ENCODE peak calls at places on chromosomes 4 and X, in nine cellular contexts. D is cardiac muscle cell, O is GM13976, F is fibroblast of mammary gland, H is psoas muscle, P is nephron progenitor cell, W is AG10803, G is HFF-Myc, X is AG04450. I is an unnamed sample.

GRCh38 chrX:40380649-40381488 is 199.9 kb upstream of the ATP6AP2 start:
- DNase-seq in D (no peak), O (no peak), F (no peak), H (peak), P (no peak), W (no peak), G (no peak), X (no peak), I (no peak)

GRCh38 chr4:54746228-54746627 is 88.5 kb downstream of the KIT start:
- DNase-seq in D (no peak), O (no peak), F (no peak), H (no peak), P (no peak), W (peak), G (peak), X (no peak), I (no peak)

GRCh38 chr4:121784401-121784800 is 16.7 kb upstream of the EXOSC9 start:
- DNase-seq in D (no peak), O (no peak), F (no peak), H (no peak), P (no peak), W (peak), G (no peak), X (no peak), I (no peak)

GRCh38 chr4:149029056-149029651 is 586.9 kb upstream of the NR3C2 start:
- DNase-seq in D (no peak), O (no peak), F (peak), H (no peak), P (no peak), W (no peak), G (no peak), X (no peak), I (no peak)

GRCh38 chrX:71183341-71183740 is 38.7 kb downstream of the NLGN3 start:
- DNase-seq in D (peak), O (no peak), F (no peak), H (no peak), P (peak), W (no peak), G (no peak), X (no peak), I (no peak)

GRCh38 chr4:24857996-24858395 is 54.8 kb downstream of the CCDC149 start:
- DNase-seq in D (peak), O (no peak), F (peak), H (no peak), P (no peak), W (peak), G (peak), X (peak), I (no peak)

GRCh38 chr4:107115185-107115847 is 79.2 kb upstream of the DKK2 start:
- DNase-seq in D (peak), O (no peak), F (peak), H (no peak), P (no peak), W (peak), G (no peak), X (no peak), I (no peak)

GRCh38 chr4:67580577-67580976 is 22.1 kb downstream of the STAP1 start:
- DNase-seq in D (no peak), O (no peak), F (no peak), H (no peak), P (no peak), W (no peak), G (no peak), X (no peak), I (no peak)

GRCh38 chrX:40933132-40934078 is 151.8 kb upstream of the USP9X start:
- DNase-seq in D (peak), O (peak), F (peak), H (no peak), P (no peak), W (peak), G (no peak), X (no peak), I (no peak)

GRCh38 chrX:11352296-11352741 is 59.1 kb downstream of the AMELX start:
- DNase-seq in D (peak), O (no peak), F (peak), H (no peak), P (no peak), W (no peak), G (no peak), X (no peak), I (no peak)

GRCh38 chr4:7811536-7812190 is 128.0 kb downstream of the AFAP1 start:
- DNase-seq in D (peak), O (no peak), F (no peak), H (peak), P (no peak), W (peak), G (no peak), X (peak), I (no peak)

GRCh38 chr4:55793479-55793878 is 26.1 kb upstream of the EXOC1L start:
- DNase-seq in D (no peak), O (peak), F (no peak), H (no peak), P (no peak), W (no peak), G (no peak), X (no peak), I (no peak)

GRCh38 chr4:140135529-140136021 is 18.4 kb downstream of the MAML3 start:
- DNase-seq in D (peak), O (no peak), F (peak), H (peak), P (no peak), W (peak), G (peak), X (no peak), I (no peak)

GRCh38 chr4:77989986-77990385 is 67.1 kb upstream of the FRAS1 start:
- DNase-seq in D (no peak), O (no peak), F (no peak), H (no peak), P (no peak), W (no peak), G (no peak), X (no peak), I (no peak)

GRCh38 chr4:1047106-1047975 is 35.9 kb downstream of the FGFRL1 start:
- DNase-seq in D (no peak), O (no peak), F (no peak), H (peak), P (no peak), W (no peak), G (no peak), X (no peak), I (no peak)

GRCh38 chr4:84852081-84852480 is 114.4 kb downstream of the WDFY3 start:
- DNase-seq in D (no peak), O (no peak), F (peak), H (no peak), P (no peak), W (no peak), G (no peak), X (no peak), I (no peak)

GRCh38 chrX:23246001-23246400 is 88.6 kb upstream of the PTCHD1 start:
- DNase-seq in D (no peak), O (no peak), F (no peak), H (no peak), P (no peak), W (no peak), G (no peak), X (no peak), I (no peak)

GRCh38 chr4:67697860-67698655 is 2.9 kb downstream of the UBA6 start:
- DNase-seq in D (peak), O (no peak), F (no peak), H (no peak), P (no peak), W (no peak), G (no peak), X (no peak), I (no peak)

GRCh38 chr4:127138586-127138985 is 494.2 kb upstream of the INTU start:
- DNase-seq in D (peak), O (no peak), F (no peak), H (no peak), P (no peak), W (peak), G (no peak), X (no peak), I (no peak)

GRCh38 chrX:55663584-55663983 is 40.4 kb downstream of the FOXR2 start:
- DNase-seq in D (no peak), O (no peak), F (no peak), H (no peak), P (no peak), W (no peak), G (no peak), X (no peak), I (no peak)

GRCh38 chr4:184030764-184031163 is 125.7 kb downstream of the STOX2 start:
- DNase-seq in D (no peak), O (no peak), F (no peak), H (no peak), P (no peak), W (no peak), G (no peak), X (no peak), I (no peak)

GRCh38 chrX:65148232-65148631 is 172.0 kb upstream of the ZC4H2 start:
- DNase-seq in D (no peak), O (no peak), F (no peak), H (no peak), P (no peak), W (no peak), G (no peak), X (no peak), I (no peak)

GRCh38 chrX:101450052-101450451 is 35.2 kb upstream of the ARMCX4 start:
- DNase-seq in D (no peak), O (no peak), F (no peak), H (no peak), P (no peak), W (no peak), G (no peak), X (no peak), I (no peak)

GRCh38 chr4:108247511-108248088 is 78.9 kb upstream of the LEF1 start:
- DNase-seq in D (no peak), O (no peak), F (no peak), H (no peak), P (peak), W (no peak), G (no peak), X (no peak), I (no peak)

GRCh38 chr4:181166742-181167399 is 1076.3 kb upstream of the TENM3 start:
- DNase-seq in D (no peak), O (no peak), F (no peak), H (no peak), P (no peak), W (no peak), G (no peak), X (no peak), I (no peak)

GRCh38 chrX:150146271-150146888 is 208.1 kb upstream of the EOLA2 start:
- DNase-seq in D (no peak), O (no peak), F (no peak), H (no peak), P (no peak), W (no peak), G (no peak), X (no peak), I (no peak)

GRCh38 chr4:10371121-10371520 is 86.1 kb downstream of the ZNF518B start:
- DNase-seq in D (no peak), O (no peak), F (no peak), H (no peak), P (no peak), W (no peak), G (no peak), X (no peak), I (no peak)

GRCh38 chr4:40486534-40486933 is 143.1 kb downstream of the RBM47 start:
- DNase-seq in D (peak), O (no peak), F (peak), H (no peak), P (no peak), W (peak), G (peak), X (no peak), I (no peak)

GRCh38 chr4:155026715-155027114 is 181.7 kb upstream of the NPY2R start:
- DNase-seq in D (peak), O (no peak), F (peak), H (no peak), P (no peak), W (no peak), G (no peak), X (no peak), I (no peak)

GRCh38 chrX:114841051-114841450 is 176.4 kb downstream of the IL13RA2 start:
- DNase-seq in D (no peak), O (no peak), F (peak), H (no peak), P (no peak), W (peak), G (no peak), X (no peak), I (no peak)

GRCh38 chrX:32408389-32408788 is 803.0 kb downstream of the DMD start:
- DNase-seq in D (no peak), O (peak), F (peak), H (no peak), P (no peak), W (no peak), G (no peak), X (no peak), I (no peak)

GRCh38 chr4:6367313-6367945 is 97.8 kb downstream of the WFS1 start:
- DNase-seq in D (no peak), O (no peak), F (no peak), H (no peak), P (no peak), W (no peak), G (no peak), X (no peak), I (no peak)

GRCh38 chr4:176547005-176547404 is 227.2 kb downstream of the SPCS3 start:
- DNase-seq in D (peak), O (no peak), F (peak), H (no peak), P (no peak), W (peak), G (peak), X (peak), I (no peak)

GRCh38 chr4:176545886-176546285 is 226.1 kb downstream of the SPCS3 start:
- DNase-seq in D (no peak), O (no peak), F (peak), H (no peak), P (no peak), W (no peak), G (no peak), X (no peak), I (no peak)

GRCh38 chr4:176548571-176548970 is 228.8 kb downstream of the SPCS3 start:
- DNase-seq in D (no peak), O (no peak), F (peak), H (no peak), P (no peak), W (peak), G (no peak), X (no peak), I (no peak)

DNA sequence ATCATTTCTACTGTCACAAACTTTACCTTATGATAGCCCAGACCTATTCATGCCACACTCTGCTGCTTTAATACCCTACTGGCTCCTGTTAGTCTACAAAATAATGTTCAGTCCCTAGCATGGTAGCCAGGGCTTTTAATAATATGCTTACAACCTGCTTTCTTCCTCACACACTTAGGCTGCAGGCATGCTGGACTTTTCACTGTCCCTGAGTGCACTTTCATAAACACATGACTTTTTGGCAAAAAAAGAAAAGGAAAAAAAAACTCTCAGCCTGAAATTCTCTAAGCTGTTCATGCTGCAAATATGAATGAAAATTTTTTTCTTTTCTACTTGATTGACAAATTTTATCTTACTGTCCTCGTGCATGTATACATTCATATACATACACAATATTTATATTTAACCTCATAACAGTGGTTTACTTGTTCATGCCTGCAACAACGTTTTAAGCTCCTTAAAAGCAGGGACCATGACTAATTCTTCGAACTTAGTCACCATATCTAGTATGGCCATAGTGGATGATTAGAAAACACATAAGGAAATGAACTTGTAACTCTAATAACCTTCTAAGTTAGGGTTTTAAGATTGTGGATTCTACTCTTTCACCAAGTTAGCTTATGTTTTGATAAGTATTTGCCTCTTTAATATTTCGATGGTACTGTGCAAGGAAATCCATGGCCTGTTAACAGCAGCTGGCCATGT is 229.5 kb downstream of the SPCS3 start:
- DNase-seq in D (peak), O (no peak), F (peak), H (no peak), P (no peak), W (no peak), G (no peak), X (no peak), I (no peak)
- TF ChIP-seq CTCF in D (no peak), O (no peak), F (no peak), H (no peak), P (no peak), W (no peak), G (no peak), X (no peak), I (no peak)

GRCh38 chrX:149120459-149120858 is 384.6 kb downstream of the IDS start:
- DNase-seq in D (no peak), O (no peak), F (no peak), H (no peak), P (peak), W (no peak), G (no peak), X (no peak), I (no peak)
- TF ChIP-seq CTCF in D (no peak), O (no peak), F (no peak), H (no peak), P (no peak), W (no peak), G (no peak), X (no peak), I (no peak)

DNA sequence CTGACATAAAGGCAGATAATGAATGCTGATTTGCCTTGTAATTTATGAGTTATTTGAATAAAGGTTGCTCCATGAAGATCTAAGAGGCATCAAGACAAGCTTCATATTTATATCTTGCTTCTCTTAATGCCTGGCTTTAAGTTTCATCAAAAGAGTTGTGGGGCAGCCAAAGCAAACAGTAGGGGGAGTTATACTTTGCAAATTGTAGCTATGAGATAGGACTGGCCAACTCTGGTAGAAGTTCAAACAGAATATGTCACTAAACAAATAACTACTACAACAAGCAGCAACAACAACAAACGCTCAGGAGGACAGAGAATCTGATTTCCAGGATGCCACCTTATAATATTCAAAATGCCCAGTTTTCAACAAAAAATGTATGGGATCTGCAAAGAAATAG is 69.1 kb upstream of the PLAC1 start:
- DNase-seq in D (peak), O (no peak), F (peak), H (no peak), P (no peak), W (no peak), G (no peak), X (no peak), I (no peak)
- TF ChIP-seq CTCF in D (peak), O (no peak), F (peak), H (no peak), P (no peak), W (no peak), G (peak), X (no peak), I (no peak)

GRCh38 chr4:17339376-17339775 is 172.5 kb downstream of the QDPR start:
- DNase-seq in D (no peak), O (no peak), F (no peak), H (no peak), P (no peak), W (no peak), G (no peak), X (no peak), I (no peak)
- TF ChIP-seq CTCF in D (no peak), O (no peak), F (no peak), H (no peak), P (no peak), W (no peak), G (no peak), X (no peak), I (no peak)

GRCh38 chrX:15245896-15246295 is 24.0 kb downstream of the ASB9 start:
- DNase-seq in D (peak), O (no peak), F (no peak), H (no peak), P (no peak), W (no peak), G (no peak), X (no peak), I (no peak)

GRCh38 chrX:15244421-15244820 is 25.5 kb downstream of the ASB9 start:
- DNase-seq in D (no peak), O (no peak), F (no peak), H (no peak), P (no peak), W (no peak), G (no peak), X (no peak), I (no peak)

GRCh38 chrX:15241258-15241657 is 28.6 kb downstream of the ASB9 start:
- DNase-seq in D (no peak), O (no peak), F (no peak), H (no peak), P (no peak), W (no peak), G (no peak), X (no peak), I (no peak)

GRCh38 chrX:15240414-15240813 is 29.5 kb downstream of the ASB9 start:
- DNase-seq in D (no peak), O (no peak), F (no peak), H (no peak), P (no peak), W (no peak), G (no peak), X (no peak), I (no peak)

GRCh38 chrX:15242899-15243555 is 26.9 kb downstream of the ASB9 start:
- DNase-seq in D (peak), O (peak), F (peak), H (no peak), P (peak), W (peak), G (peak), X (peak), I (peak)
- TF ChIP-seq CTCF in D (peak), O (peak), F (peak), H (peak), P (peak), W (peak), G (peak), X (peak), I (peak)

GRCh38 chr4:23718435-23718834 is 171.4 kb downstream of the PPARGC1A start:
- DNase-seq in D (no peak), O (no peak), F (no peak), H (no peak), P (no peak), W (no peak), G (no peak), X (no peak), I (no peak)
- TF ChIP-seq CTCF in D (no peak), O (no peak), F (no peak), H (no peak), P (no peak), W (no peak), G (no peak), X (no peak), I (no peak)

I was measured in CD4-positive, alpha-beta T cell.